ENCODE peak calls at places on chromosomes 2 and 18, in five cellular contexts. D is trophoblast cell, S is IMR-90, P is H9, K is H1. N is an unnamed sample.

GRCh38 chr2:236546561-236546961 is 23.1 kb upstream of the ACKR3 start:
- DNase-seq in P (no peak), S (no peak), K (no peak), D (no peak), N (no peak)

GRCh38 chr2:73269686-73270465 is 14.4 kb downstream of the FBXO41 start:
- DNase-seq in P (no peak), S (no peak), K (no peak), D (no peak), N (no peak)

GRCh38 chr2:183248866-183249567 is 124.8 kb downstream of the NUP35 start:
- DNase-seq in S (peak; percentile 23), D (no peak), K (no peak), P (no peak), N (peak; percentile 32)

GRCh38 chr2:218169757-218170546 is 3.2 kb upstream of the CXCR1 start:
- DNase-seq in K (no peak), S (peak; percentile 15), P (no peak), D (peak; percentile 88), N (no peak)

GRCh38 chr18:12408247-12408869 is 629 bp downstream of the PRELID3A start:
- DNase-seq in S (no peak), D (no peak), K (no peak), P (no peak), N (no peak)

GRCh38 chr2:140695163-140695562 is 1435.7 kb downstream of the LRP1B start:
- DNase-seq in D (no peak), S (peak; percentile 62), K (no peak), P (peak; percentile 28), N (no peak)

GRCh38 chr2:200003444-200003843 is 48.1 kb downstream of the MAIP1 start:
- DNase-seq in S (peak; percentile 23), D (no peak), K (no peak), P (no peak), N (no peak)

GRCh38 chr2:184596819-184597411 is 1.4 kb upstream of the ZNF804A start:
- DNase-seq in D (no peak), S (peak; percentile 81), P (no peak), K (no peak), N (peak; percentile 20)

GRCh38 chr2:17615728-17616351 is 75.3 kb downstream of the VSNL1 start:
- DNase-seq in P (no peak), D (no peak), S (peak; percentile 74), K (no peak), N (no peak)

GRCh38 chr2:177245010-177245422 is 19.5 kb downstream of the NFE2L2 start:
- DNase-seq in P (no peak), S (peak; percentile 88), K (peak; percentile 54), D (no peak), N (no peak)

GRCh38 chr2:234289789-234290188 is 207.1 kb downstream of the ARL4C start:
- DNase-seq in P (no peak), D (peak; percentile 89), K (no peak), S (peak; percentile 88), N (no peak)

GRCh38 chr2:64636105-64636873 is 17.4 kb downstream of the SERTAD2 start:
- DNase-seq in S (no peak), D (no peak), K (no peak), P (no peak), N (no peak)

GRCh38 chr2:10447300-10448207 is 573 bp downstream of the ODC1 start:
- DNase-seq in P (peak; percentile 65), K (no peak), D (no peak), S (peak; percentile 47), N (no peak)

GRCh38 chr2:10448646-10449480 is 736 bp upstream of the ODC1 start:
- DNase-seq in S (peak; percentile 87), D (peak; percentile 86), K (peak; percentile 61), P (peak; percentile 92), N (peak; percentile 90)

GRCh38 chr2:10449481-10449831 is 1.3 kb upstream of the ODC1 start:
- DNase-seq in D (no peak), S (no peak), P (no peak), K (no peak), N (no peak)

GRCh38 chr2:10446631-10447030 is 1.5 kb downstream of the ODC1 start:
- DNase-seq in K (no peak), D (no peak), P (no peak), S (no peak), N (no peak)

DNA sequence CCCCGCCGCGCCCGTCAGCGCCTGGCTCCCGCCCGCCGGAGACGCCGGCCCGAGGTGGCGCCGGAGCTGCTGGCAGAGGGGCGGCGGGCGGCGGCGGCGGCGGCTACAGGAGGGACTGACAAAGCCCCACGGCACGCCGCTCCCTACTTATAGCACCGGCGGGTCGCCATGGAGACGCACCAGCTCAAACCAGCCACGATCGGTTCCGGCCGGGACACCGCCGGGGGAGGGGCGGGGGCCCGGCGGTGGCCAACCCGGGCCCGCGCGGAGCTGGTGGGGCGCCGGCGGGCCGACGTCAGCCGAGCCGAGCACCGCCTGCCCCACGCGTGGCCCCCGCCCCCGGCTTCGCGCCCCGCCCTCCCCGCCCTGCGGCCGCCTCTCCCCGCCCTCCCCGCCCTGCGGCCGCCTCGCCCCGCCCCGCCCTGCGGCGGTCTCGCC is at the start of gene ODC1:
- DNase-seq in D (peak; percentile 79), K (no peak), P (peak; percentile 83), S (peak; percentile 90), N (peak; percentile 92)
- H4K91ac ChIP-seq in D (peak within 1 kb of the TSS; percentile 93), K (peak within 1 kb of the TSS; percentile 52), P (no peak within 1 kb of the TSS), S (peak within 1 kb of the TSS; percentile 90), N (no peak within 1 kb of the TSS)

GRCh38 chr2:105327690-105328089 is 1.8 kb downstream of the TGFBRAP1 start:
- DNase-seq in D (no peak), S (no peak), K (no peak), P (no peak), N (no peak)

GRCh38 chr2:105329561-105330495 is at the start of gene TGFBRAP1:
- DNase-seq in K (no peak), D (peak; percentile 58), P (peak; percentile 45), S (peak; percentile 42), N (peak; percentile 41)

GRCh38 chr2:105330681-105331375 is 1.3 kb upstream of the TGFBRAP1 start:
- DNase-seq in D (peak; percentile 77), S (no peak), K (no peak), P (no peak), N (no peak)

GRCh38 chr2:105329197-105329554 is 359 bp downstream of the TGFBRAP1 start:
- DNase-seq in D (no peak), K (no peak), P (no peak), S (no peak), N (no peak)

GRCh38 chr2:105328281-105329196 is 996 bp downstream of the TGFBRAP1 start:
- DNase-seq in P (no peak), D (peak; percentile 26), S (peak; percentile 50), K (no peak), N (no peak)
- H4K91ac ChIP-seq in P (no peak overlapping the region), D (peak overlapping the region; percentile 75), S (peak overlapping the region; percentile 63), K (peak overlapping the region; percentile 25), N (no peak overlapping the region)

DNA sequence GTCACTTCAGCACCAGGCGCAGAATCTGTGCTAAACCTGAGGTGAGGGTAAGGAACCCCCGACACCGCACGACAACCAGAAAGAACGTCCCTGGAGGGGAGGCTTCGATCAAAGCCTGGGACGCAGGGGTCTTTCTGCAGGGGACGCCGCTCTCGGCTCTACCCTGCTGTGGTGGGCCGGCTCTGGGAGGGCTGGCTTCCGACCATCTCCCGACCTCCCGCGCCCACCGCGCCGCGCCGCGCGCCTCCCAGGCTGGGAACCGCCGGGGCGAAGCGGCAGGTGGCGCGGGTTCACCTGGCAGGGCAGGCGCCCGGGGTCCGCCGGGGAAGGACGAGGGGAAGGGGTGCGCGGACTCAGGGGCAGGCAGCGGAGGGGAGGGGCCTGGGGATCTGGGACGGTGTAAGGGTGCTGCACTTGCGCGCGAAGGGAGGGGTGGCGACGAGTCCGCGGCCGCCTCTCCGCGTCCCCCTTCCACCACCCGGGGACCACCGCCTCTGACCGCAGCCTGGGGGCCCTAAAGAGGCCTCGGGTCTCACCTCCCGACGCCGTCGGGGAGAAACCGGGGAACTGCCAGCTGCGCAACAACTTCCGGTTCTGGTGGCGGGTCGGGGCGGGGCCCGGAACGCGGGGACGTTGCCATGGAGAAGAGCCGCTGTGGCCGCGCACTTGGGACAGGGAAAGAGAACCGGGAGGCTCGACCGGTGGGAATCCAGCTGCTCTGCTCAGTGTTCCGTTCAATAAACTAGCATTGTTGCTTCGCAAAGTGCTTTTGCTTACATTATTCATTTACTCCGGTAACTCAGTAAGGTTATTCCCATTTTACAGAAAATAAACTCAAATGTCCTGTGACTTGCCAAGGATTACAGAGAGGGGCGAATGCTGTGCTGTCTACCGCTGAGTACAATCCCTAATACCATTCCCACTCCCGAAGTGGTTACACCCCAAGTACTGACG is at the start of gene ZNF396:
- DNase-seq in P (peak; percentile 90), S (peak; percentile 27), K (peak; percentile 41), D (peak; percentile 48), N (peak; percentile 45)
- H4K91ac ChIP-seq in P (no peak within 1 kb of the TSS), S (no peak within 1 kb of the TSS), K (no peak within 1 kb of the TSS), D (peak within 1 kb of the TSS; percentile 41), N (no peak within 1 kb of the TSS)

GRCh38 chr2:142952018-142952417 is 74.6 kb downstream of the KYNU start:
- DNase-seq in K (no peak), D (no peak), P (no peak), S (no peak), N (no peak)
- H4K91ac ChIP-seq in K (no peak overlapping the region), D (no peak overlapping the region), P (no peak overlapping the region), S (no peak overlapping the region), N (no peak overlapping the region)

GRCh38 chr2:8543412-8544167 is 138.3 kb upstream of the ID2 start:
- DNase-seq in K (no peak), P (peak; percentile 22), D (peak; percentile 51), S (peak; percentile 90), N (no peak)
- H4K91ac ChIP-seq in K (no peak overlapping the region), P (no peak overlapping the region), D (peak overlapping the region; percentile 78), S (peak overlapping the region; percentile 38), N (no peak overlapping the region)

GRCh38 chr2:142509401-142509800 is 368.1 kb upstream of the KYNU start:
- DNase-seq in S (no peak), K (no peak), D (no peak), P (no peak), N (no peak)
- H4K91ac ChIP-seq in S (no peak overlapping the region), K (no peak overlapping the region), D (no peak overlapping the region), P (no peak overlapping the region), N (no peak overlapping the region)

GRCh38 chr2:231676243-231676642 is 32.1 kb upstream of the PTMA start:
- DNase-seq in K (no peak), P (no peak), D (no peak), S (no peak), N (no peak)
- H4K91ac ChIP-seq in K (peak overlapping the region; percentile 80), P (no peak overlapping the region), D (no peak overlapping the region), S (no peak overlapping the region), N (no peak overlapping the region)

N was measured in neuronal stem cell.